ENCODE peak calls at places on chromosomes 11 and 22, in nine cellular contexts. S is NCI-H1092 treated with DMSO at 0.1 percent for 48 hours; Z is NAMALWA; X is colonic mucosa; J is spleen; V is fibroblast of mammary gland; T is activated CD4-positive, alpha-beta T cell treated with anti-CD3 and anti-CD28 coated beads for 4 hours; W is iris pigment epithelial cell; C is WERI-Rb-1. R is an unnamed sample.

GRCh38 chr11:130804306-130805077 is 111.8 kb downstream of the SNX19 start:
- DNase-seq in S (no peak), Z (no peak), X (no peak), J (no peak), V (no peak), T (no peak), W (no peak), C (no peak), R (no peak)

GRCh38 chr11:106409201-106409600 is 331.7 kb downstream of the AASDHPPT start:
- DNase-seq in S (no peak), Z (no peak), X (no peak), J (no peak), V (peak), T (no peak), W (peak), C (no peak), R (no peak)

GRCh38 chr11:112248216-112248615 is 12.4 kb downstream of the PLET1 start:
- DNase-seq in S (no peak), Z (no peak), X (no peak), J (no peak), V (peak), T (no peak), W (peak), C (no peak), R (no peak)

GRCh38 chr11:15926071-15926470 is 430.3 kb downstream of the SOX6 start:
- DNase-seq in S (no peak), Z (no peak), X (no peak), J (no peak), V (peak), T (no peak), W (no peak), C (no peak), R (no peak)

GRCh38 chr11:61480936-61481335 is 27.6 kb upstream of the LRRC10B start:
- DNase-seq in S (peak), Z (peak), X (peak), J (no peak), V (no peak), T (no peak), W (peak), C (peak), R (no peak)

GRCh38 chr22:47092896-47093311 is 330.5 kb downstream of the TBC1D22A start:
- DNase-seq in S (no peak), Z (no peak), X (no peak), J (no peak), V (peak), T (no peak), W (peak), C (no peak), R (no peak)

GRCh38 chr11:32584921-32585320 is 1.3 kb downstream of the EIF3M start:
- DNase-seq in S (no peak), Z (peak), X (no peak), J (no peak), V (no peak), T (no peak), W (peak), C (no peak), R (no peak)

GRCh38 chr11:14443642-14444041 is 56.0 kb downstream of the COPB1 start:
- DNase-seq in S (no peak), Z (no peak), X (peak), J (no peak), V (peak), T (no peak), W (peak), C (no peak), R (no peak)

GRCh38 chr11:14336507-14337503 is 22.2 kb downstream of the RRAS2 start:
- DNase-seq in S (no peak), Z (no peak), X (no peak), J (no peak), V (peak), T (no peak), W (peak), C (no peak), R (no peak)

GRCh38 chr11:44726278-44727113 is at the start of gene TSPAN18:
- DNase-seq in S (peak), Z (peak), X (peak), J (peak), V (no peak), T (peak), W (no peak), C (peak), R (no peak)

GRCh38 chr11:76803811-76804600 is 20.9 kb downstream of the TSKU start:
- DNase-seq in S (no peak), Z (no peak), X (peak), J (peak), V (peak), T (peak), W (no peak), C (no peak), R (peak)

GRCh38 chr11:2251138-2251537 is 19.2 kb downstream of the ASCL2 start:
- DNase-seq in S (no peak), Z (no peak), X (no peak), J (peak), V (no peak), T (no peak), W (no peak), C (no peak), R (no peak)

GRCh38 chr11:10444725-10445286 is 10.3 kb upstream of the AMPD3 start:
- DNase-seq in S (no peak), Z (no peak), X (no peak), J (no peak), V (no peak), T (no peak), W (no peak), C (no peak), R (no peak)